ENCODE peak calls at places on chromosome 4, in four cellular contexts. A is stimulated activated CD8-positive, alpha-beta memory T cell treated with anti-CD3 and anti-CD28 coated beads, Interleukin-7, amount 100 ng/mL, for 24 hours; O is B cell; W is left ventricle myocardium inferior. Q is an unnamed sample.

GRCh38 chr4:52657630-52658501 is 1.2 kb downstream of the USP46 start:
- DNase-seq in A (no peak), O (peak), W (no peak), Q (peak)

GRCh38 chr4:122827899-122828601 is 1.4 kb downstream of the FGF2 start:
- DNase-seq in A (no peak), O (peak), W (no peak), Q (peak)

GRCh38 chr4:136823020-136823419 is 709.3 kb downstream of the PCDH18 start:
- DNase-seq in A (no peak), O (no peak), W (no peak), Q (no peak)

GRCh38 chr4:103626296-103626695 is 93.5 kb downstream of the TACR3 start:
- DNase-seq in A (no peak), O (no peak), W (no peak), Q (no peak)

GRCh38 chr4:32094987-32095386 is 1374.8 kb downstream of the PCDH7 start:
- DNase-seq in A (no peak), O (no peak), W (no peak), Q (no peak)

GRCh38 chr4:26223160-26223559 is 97.7 kb upstream of the RBPJ start:
- DNase-seq in A (no peak), O (no peak), W (no peak), Q (no peak)

GRCh38 chr4:168797738-168798375 is 212.2 kb downstream of the CBR4 start:
- DNase-seq in A (no peak), O (no peak), W (no peak), Q (no peak)

GRCh38 chr4:1137063-1137771 is 23.9 kb upstream of the RNF212 start:
- DNase-seq in A (no peak), O (no peak), W (no peak), Q (no peak)

GRCh38 chr4:76607846-76608245 is 172.8 kb downstream of the SHROOM3 start:
- DNase-seq in A (no peak), O (no peak), W (no peak), Q (no peak)

GRCh38 chr4:123144626-123145025 is 222.2 kb upstream of the NUDT6 start:
- DNase-seq in A (no peak), O (no peak), W (no peak), Q (no peak)

GRCh38 chr4:29423836-29424721 is 1296.1 kb upstream of the PCDH7 start:
- DNase-seq in A (no peak), O (no peak), W (no peak), Q (no peak)

Q was measured in GM13976.